ENCODE peak calls at places on chromosome 21, in seven cellular contexts. O is spleen, V is cardiac fibroblast, F is fibroblast of lung, H is lower leg skin, A is esophagus squamous epithelium, Q is esophagus muscularis mucosa. K is an unnamed sample.

GRCh38 chr21:45592208-45592619 is 50.0 kb upstream of the SLC19A1 start:
- DNase-seq in Q (no peak), H (no peak), O (peak), V (no peak), F (no peak), A (no peak), K (no peak)

GRCh38 chr21:16013570-16013969 is 283.8 kb downstream of the USP25 start:
- DNase-seq in O (no peak), A (no peak), Q (no peak), H (no peak), F (no peak), V (no peak), K (no peak)

GRCh38 chr21:14545906-14546480 is at the start of gene SAMSN1:
- DNase-seq in V (peak), H (no peak), Q (no peak), F (no peak), A (peak), O (peak), K (no peak)

GRCh38 chr21:29265690-29266479 is 32.8 kb upstream of the BACH1 start:
- DNase-seq in A (no peak), H (no peak), F (no peak), Q (no peak), O (no peak), V (no peak), K (no peak)

GRCh38 chr21:38938343-38938742 is 132.6 kb downstream of the ETS2 start:
- DNase-seq in F (peak), V (peak), O (no peak), H (no peak), A (no peak), Q (no peak), K (no peak)

GRCh38 chr21:28872218-28872617 is 120.5 kb downstream of the LTN1 start:
- DNase-seq in A (no peak), O (no peak), F (no peak), H (no peak), Q (no peak), V (no peak), K (no peak)

GRCh38 chr21:29367335-29367734 is 68.6 kb downstream of the BACH1 start:
- DNase-seq in F (no peak), V (no peak), H (no peak), A (no peak), O (no peak), Q (no peak), K (no peak)

GRCh38 chr21:44916965-44917364 is 3.7 kb downstream of the ITGB2 start:
- DNase-seq in H (no peak), V (no peak), Q (no peak), F (no peak), A (no peak), O (no peak), K (no peak)

GRCh38 chr21:39388038-39388810 is 39.3 kb upstream of the HMGN1 start:
- DNase-seq in H (peak), A (no peak), O (peak), V (peak), Q (peak), F (peak), K (no peak)

GRCh38 chr21:37164742-37165141 is 91.7 kb downstream of the TTC3 start:
- DNase-seq in O (no peak), A (no peak), F (peak), Q (no peak), H (no peak), V (peak), K (no peak)

GRCh38 chr21:35643176-35643575 is 417.1 kb downstream of the SETD4 start:
- DNase-seq in Q (peak), O (no peak), V (peak), A (no peak), F (peak), H (no peak), K (no peak)

GRCh38 chr21:14584357-14585095 is 38.4 kb upstream of the SAMSN1 start:
- DNase-seq in Q (no peak), V (no peak), F (no peak), A (no peak), H (no peak), O (no peak), K (no peak)

GRCh38 chr21:41054206-41054605 is 113.8 kb upstream of the BACE2 start:
- DNase-seq in Q (no peak), O (no peak), A (no peak), F (no peak), H (peak), V (no peak), K (no peak)

GRCh38 chr21:43894206-43894577 is 29.2 kb downstream of the AGPAT3 start:
- DNase-seq in O (no peak), A (no peak), H (no peak), Q (no peak), V (no peak), F (no peak), K (no peak)
- H3K4me3 ChIP-seq in O (no peak), A (no peak), H (no peak), Q (no peak), V (no peak), F (no peak), K (no peak)

DNA sequence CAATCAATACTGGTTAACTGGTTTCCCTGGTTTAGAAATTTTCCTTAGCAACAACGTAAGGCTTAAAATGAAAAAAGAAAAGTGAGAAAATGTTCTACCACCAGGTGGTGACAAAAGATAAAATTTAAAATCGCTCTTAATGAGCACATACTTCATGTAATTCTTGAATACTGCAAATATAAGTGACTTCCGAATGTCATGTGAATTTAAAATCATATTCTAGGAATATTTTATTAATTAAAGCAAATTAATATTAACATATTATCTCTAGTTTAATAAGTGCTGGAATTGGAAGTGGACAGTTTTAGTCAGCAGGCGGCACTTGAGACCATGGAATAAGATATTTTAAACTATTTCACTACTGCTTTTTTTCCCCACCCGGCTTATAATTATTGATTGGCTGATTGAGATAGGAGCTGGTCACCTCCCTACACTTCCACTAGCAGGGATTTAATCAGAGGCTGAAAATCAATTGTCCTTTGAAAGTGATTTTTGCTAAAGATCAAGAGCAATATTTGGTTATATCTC is 5.0 kb upstream of the ADAMTS1 start:
- DNase-seq in V (peak), Q (no peak), A (no peak), H (no peak), F (peak), O (no peak), K (no peak)
- TF ChIP-seq CTCF in V (peak), Q (peak), A (peak), H (no peak), F (peak), O (peak), K (peak)

GRCh38 chr21:46662765-46663500 is 27.5 kb downstream of the PRMT2 start:
- DNase-seq in A (no peak), F (no peak), V (no peak), H (no peak), O (no peak), Q (no peak), K (no peak)

GRCh38 chr21:46661211-46661625 is 25.7 kb downstream of the PRMT2 start:
- DNase-seq in O (no peak), A (no peak), Q (no peak), F (peak), H (no peak), V (peak), K (peak)

GRCh38 chr21:46662367-46662654 is 26.8 kb downstream of the PRMT2 start:
- DNase-seq in Q (no peak), A (no peak), F (no peak), O (no peak), H (no peak), V (no peak), K (no peak)

GRCh38 chr21:46660505-46660904 is 25.0 kb downstream of the PRMT2 start:
- DNase-seq in O (no peak), A (no peak), H (no peak), F (no peak), Q (no peak), V (no peak), K (no peak)

DNA sequence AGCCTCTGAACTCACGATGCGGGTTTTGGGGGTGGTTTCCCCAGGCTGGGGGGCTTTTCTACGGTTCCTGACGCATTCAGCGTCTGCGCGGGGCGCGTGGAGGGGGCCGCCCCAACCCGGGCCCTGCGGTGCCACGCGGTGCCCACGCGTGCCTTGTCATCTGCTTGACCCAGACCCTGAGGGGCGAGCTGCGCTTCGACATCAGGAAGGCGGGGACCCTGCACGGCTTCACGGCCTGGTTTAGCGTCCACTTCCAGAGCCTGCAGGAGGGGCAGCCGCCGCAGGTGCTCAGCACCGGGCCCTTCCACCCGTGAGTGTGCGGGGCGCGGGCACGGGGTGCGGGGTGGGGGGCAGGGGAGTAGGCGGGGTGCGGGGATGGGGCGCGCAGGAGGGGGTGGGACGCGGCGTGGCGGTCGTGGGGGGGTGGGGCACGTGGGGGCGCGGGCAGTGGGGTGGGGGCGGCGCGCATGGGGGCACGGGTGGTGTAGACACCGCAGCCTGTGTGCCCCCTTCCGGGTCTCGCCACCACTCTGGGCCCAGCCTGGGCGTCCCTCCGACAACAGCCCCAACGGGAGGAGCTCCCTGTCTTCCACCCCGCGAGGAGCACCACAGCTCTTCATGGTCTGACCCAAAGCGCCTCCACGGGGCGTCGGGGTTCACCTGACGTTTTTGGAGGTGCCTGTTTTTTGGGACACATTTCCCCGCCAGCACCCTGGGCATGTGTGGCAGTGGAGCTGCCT is 26.3 kb downstream of the PRMT2 start:
- DNase-seq in H (no peak), O (no peak), A (no peak), V (no peak), F (no peak), Q (no peak), K (no peak)
- H3K4me3 ChIP-seq in H (no peak), O (no peak), A (peak), V (peak), F (peak), Q (peak), K (peak)

GRCh38 chr21:34517039-34517438 is 5.0 kb upstream of the KCNE1 start:
- DNase-seq in A (no peak), Q (no peak), V (no peak), O (no peak), H (no peak), F (no peak), K (no peak)
- TF ChIP-seq CTCF in A (no peak), Q (no peak), V (no peak), O (no peak), H (no peak), F (no peak), K (no peak)

DNA sequence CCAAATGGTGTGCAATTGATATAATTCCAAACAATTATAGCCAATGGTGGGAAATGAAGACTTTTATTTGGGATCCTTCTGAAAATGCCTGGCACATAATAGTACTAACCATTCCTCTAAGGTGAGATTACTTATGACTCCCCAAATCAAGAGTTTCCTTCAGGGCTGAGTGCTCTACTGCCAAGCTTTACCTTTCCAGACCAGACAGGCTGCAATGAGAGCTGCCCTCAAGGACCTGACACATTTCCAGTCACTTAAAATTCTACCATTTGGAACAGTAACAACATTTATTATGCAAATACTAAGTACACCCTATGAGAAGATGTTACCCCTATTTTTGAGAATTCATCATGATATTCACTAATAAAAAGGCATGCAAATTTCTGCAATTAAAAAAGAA is 21.1 kb downstream of the PAXBP1 start:
- DNase-seq in H (no peak), A (no peak), F (no peak), V (no peak), Q (no peak), O (no peak), K (no peak)
- H3K4me3 ChIP-seq in H (no peak), A (no peak), F (no peak), V (no peak), Q (no peak), O (no peak), K (no peak)

GRCh38 chr21:42382915-42383314 is 12.9 kb downstream of the TMPRSS3 start:
- DNase-seq in F (no peak), H (no peak), O (no peak), Q (no peak), A (no peak), V (no peak), K (no peak)

GRCh38 chr21:42379425-42380215 is 13.3 kb upstream of the TFF1 start:
- DNase-seq in F (no peak), V (no peak), A (no peak), H (no peak), O (peak), Q (no peak), K (no peak)

GRCh38 chr21:42383331-42383730 is 12.5 kb downstream of the TMPRSS3 start:
- DNase-seq in V (no peak), A (no peak), Q (no peak), O (peak), F (no peak), H (no peak), K (no peak)

GRCh38 chr21:42384184-42384583 is 11.7 kb downstream of the TMPRSS3 start:
- DNase-seq in H (no peak), V (no peak), O (peak), F (no peak), A (no peak), Q (no peak), K (no peak)

GRCh38 chr21:42381347-42381984 is 14.4 kb downstream of the TMPRSS3 start:
- DNase-seq in A (no peak), V (peak), O (peak), H (no peak), F (peak), Q (no peak), K (no peak)
- TF ChIP-seq CTCF in A (peak), V (peak), O (no peak), H (no peak), F (peak), Q (no peak), K (peak)